ENCODE peak calls at places on chromosomes 5 and 9, in nine cellular contexts. G, X, F, B, H, A, P, J and L are unnamed samples.

GRCh38 chr5:155303134-155303533 is 289.6 kb downstream of the KIF4B start:
- DNase-seq in F (no peak), G (no peak), A (no peak), H (no peak), J (no peak), X (no peak), B (no peak), P (no peak), L (no peak)

GRCh38 chr5:39074009-39074886 is at the start of gene RICTOR:
- DNase-seq in A (peak), P (peak), B (peak), J (peak), G (peak), X (peak), H (peak), F (peak), L (peak)

GRCh38 chr9:34577635-34578240 is 11.8 kb downstream of the CNTFR start:
- DNase-seq in B (peak), G (no peak), J (no peak), A (no peak), X (no peak), F (no peak), H (no peak), P (no peak), L (no peak)

GRCh38 chr5:135481387-135481786 is 29.2 kb upstream of the TIFAB start:
- DNase-seq in J (no peak), X (no peak), B (no peak), G (no peak), F (no peak), P (no peak), H (no peak), A (no peak), L (no peak)

GRCh38 chr9:125997510-125997823 is 250.3 kb downstream of the PBX3 start:
- DNase-seq in J (no peak), H (no peak), G (no peak), P (no peak), F (no peak), X (no peak), B (no peak), A (no peak), L (no peak)

GRCh38 chr9:127971357-127972315 is 9.2 kb downstream of the EEIG1 start:
- DNase-seq in X (no peak), J (no peak), A (peak), F (no peak), P (no peak), H (peak), G (no peak), B (peak), L (no peak)

GRCh38 chr5:57036621-57037160 is 84.8 kb upstream of the MIER3 start:
- DNase-seq in G (no peak), P (no peak), F (no peak), A (no peak), J (no peak), X (no peak), H (no peak), B (no peak), L (no peak)

GRCh38 chr5:53779541-53779981 is 219.1 kb downstream of the NDUFS4 start:
- DNase-seq in H (no peak), G (no peak), F (peak), P (peak), B (peak), X (peak), J (no peak), A (no peak), L (no peak)

GRCh38 chr9:71681104-71681707 is 87.1 kb downstream of the CEMIP2 start:
- DNase-seq in H (no peak), X (no peak), A (no peak), J (no peak), F (no peak), B (no peak), G (no peak), P (no peak), L (no peak)

GRCh38 chr5:39714036-39714698 is 289.4 kb upstream of the DAB2 start:
- DNase-seq in X (no peak), B (peak), H (peak), P (peak), G (peak), A (no peak), J (peak), F (peak), L (no peak)

GRCh38 chr9:88746744-88747398 is 211.9 kb downstream of the NXNL2 start:
- DNase-seq in J (no peak), P (no peak), B (peak), X (no peak), H (no peak), F (no peak), G (no peak), A (no peak), L (no peak)

GRCh38 chr9:34378376-34379060 is 1.8 kb upstream of the MYORG start:
- DNase-seq in H (no peak), X (no peak), J (no peak), A (no peak), G (no peak), F (no peak), B (no peak), P (no peak), L (no peak)

GRCh38 chr5:113909782-113910181 is 396.3 kb downstream of the YTHDC2 start:
- DNase-seq in B (no peak), F (no peak), J (no peak), G (no peak), P (no peak), A (no peak), H (no peak), X (no peak), L (no peak)

GRCh38 chr9:92517046-92517445 is 18.7 kb downstream of the ECM2 start:
- DNase-seq in F (no peak), X (no peak), P (no peak), G (no peak), H (no peak), J (no peak), B (peak), A (no peak), L (no peak)

GRCh38 chr5:145872486-145872885 is 328 bp downstream of the GRXCR2 start:
- DNase-seq in J (no peak), X (no peak), G (no peak), H (no peak), F (no peak), A (no peak), B (no peak), P (no peak), L (no peak)

GRCh38 chr5:93497101-93497500 is 83.9 kb downstream of the NR2F1-AS1 start:
- DNase-seq in A (no peak), H (no peak), G (no peak), F (peak), X (no peak), P (no peak), J (no peak), B (no peak), L (no peak)

GRCh38 chr9:112624711-112625707 is 92.9 kb downstream of the INIP start:
- DNase-seq in F (no peak), J (no peak), H (no peak), A (no peak), X (no peak), G (no peak), B (no peak), P (no peak), L (no peak)

GRCh38 chr5:167952278-167952990 is 339.0 kb upstream of the WWC1 start:
- DNase-seq in H (no peak), J (no peak), A (no peak), P (no peak), X (no peak), F (no peak), G (no peak), B (peak), L (no peak)

GRCh38 chr5:17928571-17928970 is 294.3 kb downstream of the TAF11L14 start:
- DNase-seq in X (peak), B (no peak), J (no peak), F (no peak), P (no peak), A (peak), H (no peak), G (no peak), L (no peak)

GRCh38 chr5:143646961-143647360 is 165.0 kb upstream of the HMHB1 start:
- DNase-seq in A (no peak), F (no peak), X (no peak), H (no peak), J (no peak), P (no peak), B (no peak), G (no peak), L (no peak)

GRCh38 chr5:137633896-137634295 is 102.0 kb downstream of the KLHL3 start:
- DNase-seq in J (no peak), P (no peak), H (no peak), G (no peak), A (no peak), F (no peak), X (no peak), B (no peak), L (no peak)

GRCh38 chr9:113446323-113446740 is 17.2 kb upstream of the RGS3 start:
- DNase-seq in F (peak), B (peak), A (no peak), G (no peak), H (no peak), X (no peak), P (peak), J (peak), L (no peak)

GRCh38 chr9:117412006-117412715 is 2.7 kb downstream of the ASTN2 start:
- DNase-seq in X (no peak), G (no peak), J (no peak), H (no peak), B (peak), A (no peak), P (no peak), F (no peak), L (no peak)

GRCh38 chr5:72125931-72126620 is 18.8 kb downstream of the MAP1B start:
- DNase-seq in H (no peak), P (no peak), A (no peak), X (no peak), B (peak), F (no peak), G (no peak), J (no peak), L (no peak)

GRCh38 chr5:93510626-93511420 is 70.2 kb downstream of the NR2F1-AS1 start:
- DNase-seq in G (no peak), J (no peak), H (no peak), F (peak), X (no peak), B (no peak), A (no peak), P (no peak), L (no peak)

GRCh38 chr5:113293613-113294340 is 141.0 kb downstream of the TSSK1B start:
- DNase-seq in G (peak), J (no peak), A (no peak), B (peak), X (no peak), F (peak), P (peak), H (peak), L (peak)

GRCh38 chr9:114691046-114691955 is 9.3 kb upstream of the TEX48 start:
- DNase-seq in J (peak), X (no peak), A (no peak), B (no peak), F (peak), H (peak), P (peak), G (peak), L (no peak)

GRCh38 chr5:53877243-53877642 is 316.8 kb downstream of the NDUFS4 start:
- DNase-seq in H (no peak), G (no peak), J (no peak), F (peak), P (peak), B (no peak), A (no peak), X (no peak), L (no peak)

GRCh38 chr9:14271078-14271673 is 42.8 kb downstream of the NFIB start:
- DNase-seq in H (no peak), P (peak), X (peak), B (peak), G (no peak), F (peak), A (no peak), J (no peak), L (no peak)